ENCODE peak calls at places on chromosomes 13 and 19, in four cellular contexts. L, D, I and Q are unnamed samples.

GRCh38 chr13:92573467-92574057 is 653.0 kb upstream of the GPC6 start:
- DNase-seq in L (no peak), D (no peak), I (no peak), Q (no peak)

GRCh38 chr19:41850381-41850780 is 5.5 kb downstream of the DMRTC2 start:
- DNase-seq in L (no peak), D (no peak), I (no peak), Q (no peak)

GRCh38 chr19:801030-801860 is 4.0 kb downstream of the PTBP1 start:
- DNase-seq in L (peak), D (no peak), I (no peak), Q (no peak)

GRCh38 chr13:95902736-95903135 is 150.5 kb downstream of the UGGT2 start:
- DNase-seq in L (no peak), D (no peak), I (no peak), Q (no peak)

GRCh38 chr13:51928231-51928630 is 66.5 kb downstream of the CCDC70 start:
- DNase-seq in L (no peak), D (no peak), I (no peak), Q (no peak)

GRCh38 chr19:3986260-3987041 is 1.2 kb upstream of the EEF2 start:
- DNase-seq in L (no peak), D (no peak), I (no peak), Q (no peak)

GRCh38 chr19:48961051-48961649 is 4.0 kb upstream of the FTL start:
- DNase-seq in L (no peak), D (no peak), I (no peak), Q (no peak)

GRCh38 chr13:94673841-94674240 is 38.5 kb downstream of the SOX21 start:
- DNase-seq in L (no peak), D (no peak), I (no peak), Q (no peak)

GRCh38 chr19:17327654-17328516 is 6.8 kb downstream of the ANO8 start:
- DNase-seq in L (no peak), D (no peak), I (no peak), Q (no peak)

GRCh38 chr13:23349127-23349897 is 84.2 kb downstream of the SACS start:
- DNase-seq in L (no peak), D (no peak), I (no peak), Q (peak)

GRCh38 chr19:57088125-57088524 is 31.7 kb upstream of the USP29 start:
- DNase-seq in L (no peak), D (no peak), I (no peak), Q (no peak)

GRCh38 chr19:50479761-50480251 is 3.2 kb upstream of the GARIN5A start:
- DNase-seq in L (no peak), D (no peak), I (no peak), Q (no peak)

GRCh38 chr13:32956595-32956933 is 59.7 kb upstream of the KL start:
- DNase-seq in L (no peak), D (no peak), I (no peak), Q (no peak)

GRCh38 chr13:32846020-32846451 is 170.2 kb upstream of the KL start:
- DNase-seq in L (no peak), D (no peak), I (no peak), Q (no peak)

GRCh38 chr13:27151798-27152599 is 19.6 kb downstream of the USP12 start:
- DNase-seq in L (no peak), D (no peak), I (no peak), Q (no peak)

GRCh38 chr13:74093691-74094090 is 40.5 kb downstream of the KLF12 start:
- DNase-seq in L (no peak), D (no peak), I (no peak), Q (no peak)

GRCh38 chr13:46595136-46595917 is 42.4 kb downstream of the LRCH1 start:
- DNase-seq in L (no peak), D (no peak), I (no peak), Q (no peak)

GRCh38 chr19:24177686-24178085 is 90.7 kb downstream of the ZNF254 start:
- DNase-seq in L (no peak), D (no peak), I (no peak), Q (no peak)